ENCODE peak calls at places on chromosomes 12 and 14, in four cellular contexts. One of them, this sample, is unnamed.

GRCh38 chr12:79766705-79767464 is 76.1 kb upstream of the PAWR start:
- DNase-seq in HepG2: no peak
- DNase-seq in A549: no peak
- DNase-seq in SK-N-SH: no peak
- DNase-seq in this sample: no peak

GRCh38 chr14:101687756-101688546 is 73.6 kb upstream of the PPP2R5C start:
- DNase-seq in HepG2: no peak
- DNase-seq in A549: no peak
- DNase-seq in SK-N-SH: no peak
- DNase-seq in this sample: no peak

GRCh38 chr14:60175255-60175902 is 10.2 kb upstream of the DHRS7 start:
- DNase-seq in HepG2: no peak
- DNase-seq in A549: no peak
- DNase-seq in SK-N-SH: no peak
- DNase-seq in this sample: no peak

GRCh38 chr14:50061664-50062437 is 54.5 kb downstream of the VCPKMT start:
- DNase-seq in HepG2: peak
- DNase-seq in A549: no peak
- DNase-seq in SK-N-SH: peak
- DNase-seq in this sample: peak

GRCh38 chr14:93008381-93008780 is 85.4 kb downstream of the CHGA start:
- DNase-seq in HepG2: no peak
- DNase-seq in A549: no peak
- DNase-seq in SK-N-SH: peak
- DNase-seq in this sample: no peak

GRCh38 chr12:1832801-1833595 is 12.6 kb downstream of the LRTM2 start:
- DNase-seq in HepG2: no peak
- DNase-seq in A549: no peak
- DNase-seq in SK-N-SH: no peak
- DNase-seq in this sample: no peak

GRCh38 chr12:67578976-67579661 is 69.4 kb upstream of the DYRK2 start:
- DNase-seq in HepG2: no peak
- DNase-seq in A549: no peak
- DNase-seq in SK-N-SH: no peak
- DNase-seq in this sample: no peak

GRCh38 chr12:47652491-47653234 is 53.2 kb downstream of the RPAP3 start:
- DNase-seq in HepG2: peak
- DNase-seq in A549: no peak
- DNase-seq in SK-N-SH: no peak
- DNase-seq in this sample: no peak

GRCh38 chr12:25972783-25973182 is 14.3 kb downstream of the RASSF8 start:
- DNase-seq in HepG2: no peak
- DNase-seq in A549: no peak
- DNase-seq in SK-N-SH: no peak
- DNase-seq in this sample: no peak

GRCh38 chr14:22908601-22909000 is 10.3 kb downstream of the RBM23 start:
- DNase-seq in HepG2: no peak
- DNase-seq in A549: no peak
- DNase-seq in SK-N-SH: no peak
- DNase-seq in this sample: no peak

GRCh38 chr14:105987563-105987962 is 461.2 kb downstream of the TMEM121 start:
- DNase-seq in HepG2: no peak
- DNase-seq in A549: no peak
- DNase-seq in SK-N-SH: no peak
- DNase-seq in this sample: no peak

GRCh38 chr14:87492556-87492955 is 500.4 kb downstream of the GALC start:
- DNase-seq in HepG2: no peak
- DNase-seq in A549: no peak
- DNase-seq in SK-N-SH: no peak
- DNase-seq in this sample: no peak

GRCh38 chr12:91529829-91530228 is 347.2 kb upstream of the DCN start:
- DNase-seq in HepG2: no peak
- DNase-seq in A549: peak
- DNase-seq in SK-N-SH: no peak
- DNase-seq in this sample: no peak

GRCh38 chr12:121830588-121831265 is 26.9 kb downstream of the SETD1B start:
- DNase-seq in HepG2: no peak
- DNase-seq in A549: no peak
- DNase-seq in SK-N-SH: no peak
- DNase-seq in this sample: no peak

GRCh38 chr12:15001733-15002471 is 29.1 kb downstream of the PDE6H start:
- DNase-seq in HepG2: peak
- DNase-seq in A549: no peak
- DNase-seq in SK-N-SH: no peak
- DNase-seq in this sample: no peak

GRCh38 chr14:30443368-30444007 is 115.5 kb upstream of the G2E3 start:
- DNase-seq in HepG2: peak
- DNase-seq in A549: peak
- DNase-seq in SK-N-SH: peak
- DNase-seq in this sample: no peak

GRCh38 chr12:15200703-15201102 is 20.5 kb downstream of the RERG start:
- DNase-seq in HepG2: no peak
- DNase-seq in A549: no peak
- DNase-seq in SK-N-SH: no peak
- DNase-seq in this sample: no peak

GRCh38 chr14:53458368-53458814 is 305.3 kb upstream of the DDHD1 start:
- DNase-seq in HepG2: peak
- DNase-seq in A549: peak
- DNase-seq in SK-N-SH: no peak
- DNase-seq in this sample: no peak

GRCh38 chr14:41548666-41549065 is 58.0 kb upstream of the LRFN5 start:
- DNase-seq in HepG2: no peak
- DNase-seq in A549: no peak
- DNase-seq in SK-N-SH: no peak
- DNase-seq in this sample: no peak

GRCh38 chr14:87332001-87332400 is 661.0 kb downstream of the GALC start:
- DNase-seq in HepG2: no peak
- DNase-seq in A549: no peak
- DNase-seq in SK-N-SH: no peak
- DNase-seq in this sample: no peak

GRCh38 chr12:26046886-26047285 is 78.0 kb downstream of the BHLHE41 start:
- DNase-seq in HepG2: no peak
- DNase-seq in A549: no peak
- DNase-seq in SK-N-SH: no peak
- DNase-seq in this sample: no peak

GRCh38 chr12:79858518-79858917 is 76.4 kb downstream of the PPP1R12A start:
- DNase-seq in HepG2: peak
- DNase-seq in A549: no peak
- DNase-seq in SK-N-SH: no peak
- DNase-seq in this sample: no peak

GRCh38 chr14:53003776-53004175 is 52.9 kb upstream of the FERMT2 start:
- DNase-seq in HepG2: no peak
- DNase-seq in A549: no peak
- DNase-seq in SK-N-SH: no peak
- DNase-seq in this sample: no peak

GRCh38 chr12:122837306-122838265 is 2.3 kb downstream of the HIP1R start:
- DNase-seq in HepG2: peak
- DNase-seq in A549: no peak
- DNase-seq in SK-N-SH: no peak
- DNase-seq in this sample: no peak
- TF ChIP-seq PBX3 in HepG2: no peak
- TF ChIP-seq PBX3 in A549: no peak
- TF ChIP-seq PBX3 in SK-N-SH: no peak
- TF ChIP-seq PBX3 in this sample: no peak

DNA sequence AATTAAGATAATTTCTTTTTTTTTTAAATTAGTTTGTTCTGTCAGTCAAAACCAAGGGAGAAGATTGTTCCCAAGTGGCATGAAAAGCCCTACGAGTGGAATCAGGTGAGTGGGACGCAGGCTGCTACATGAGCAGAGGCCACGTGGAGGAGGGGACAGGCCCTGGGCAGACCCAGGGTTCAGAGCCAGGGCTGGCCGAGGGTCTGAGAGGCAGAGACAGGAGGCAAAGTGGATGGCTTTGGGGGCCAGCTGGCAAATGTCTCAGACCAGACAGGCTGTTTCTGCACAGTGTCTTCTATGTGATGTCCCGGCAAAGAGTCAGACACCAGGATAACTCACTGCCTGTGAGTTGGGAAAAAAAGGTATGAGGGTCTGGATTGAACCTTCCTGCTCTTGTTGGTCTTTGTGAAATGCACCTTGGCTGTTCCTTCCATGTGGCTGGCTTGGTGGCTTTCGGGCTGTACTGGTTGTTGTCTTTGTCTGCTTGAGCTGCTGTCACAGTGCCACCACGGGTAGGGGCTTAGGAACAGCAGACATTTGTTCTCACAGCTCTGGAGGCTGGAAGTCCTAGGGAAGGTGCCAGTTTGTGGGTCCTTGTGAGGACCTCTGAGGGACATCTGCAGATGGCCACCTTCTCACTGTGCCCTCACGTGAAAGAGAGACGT is 35.8 kb upstream of the ASPG start:
- DNase-seq in HepG2: no peak
- DNase-seq in A549: no peak
- DNase-seq in SK-N-SH: peak
- DNase-seq in this sample: no peak
- TF ChIP-seq CHD2 in HepG2: no peak
- TF ChIP-seq CHD2 in A549: no peak
- TF ChIP-seq CHD2 in SK-N-SH: no peak
- TF ChIP-seq CHD2 in this sample: no peak

GRCh38 chr14:29236848-29237247 is 470.3 kb downstream of the FOXG1 start:
- DNase-seq in HepG2: no peak
- DNase-seq in A549: no peak
- DNase-seq in SK-N-SH: no peak
- DNase-seq in this sample: no peak
- TF ChIP-seq PBX3 in HepG2: no peak
- TF ChIP-seq PBX3 in A549: no peak
- TF ChIP-seq PBX3 in SK-N-SH: peak
- TF ChIP-seq PBX3 in this sample: no peak

DNA sequence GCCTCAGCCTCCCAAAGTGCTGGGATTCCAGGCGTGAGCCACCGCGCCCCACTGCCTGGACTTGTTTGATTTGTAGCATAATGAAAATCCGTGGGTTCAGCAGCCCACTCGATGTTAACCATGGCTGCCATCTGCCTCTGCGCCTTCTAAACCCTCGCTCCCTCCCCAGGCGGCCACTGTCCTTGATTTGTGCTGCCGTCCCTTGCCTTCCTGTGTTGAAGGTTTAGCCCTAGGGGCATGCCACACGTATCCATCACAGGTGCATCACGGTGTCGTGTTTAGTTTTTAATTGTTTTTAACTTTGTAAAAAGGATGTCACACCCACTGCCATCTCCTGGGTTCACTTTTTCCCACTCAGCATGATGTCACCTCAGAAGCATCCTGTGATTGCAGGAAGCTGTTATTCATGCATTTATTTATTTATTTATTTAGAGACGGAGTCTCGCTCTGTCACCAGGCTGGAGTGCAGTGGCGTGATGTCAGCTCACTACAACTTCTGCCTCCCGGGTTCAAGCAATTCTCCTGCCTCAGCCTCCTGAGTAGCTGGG is 24.5 kb upstream of the ULK1 start:
- DNase-seq in HepG2: no peak
- DNase-seq in A549: peak
- DNase-seq in SK-N-SH: peak
- DNase-seq in this sample: no peak
- TF ChIP-seq CHD2 in HepG2: no peak
- TF ChIP-seq CHD2 in A549: no peak
- TF ChIP-seq CHD2 in SK-N-SH: no peak
- TF ChIP-seq CHD2 in this sample: no peak

DNA sequence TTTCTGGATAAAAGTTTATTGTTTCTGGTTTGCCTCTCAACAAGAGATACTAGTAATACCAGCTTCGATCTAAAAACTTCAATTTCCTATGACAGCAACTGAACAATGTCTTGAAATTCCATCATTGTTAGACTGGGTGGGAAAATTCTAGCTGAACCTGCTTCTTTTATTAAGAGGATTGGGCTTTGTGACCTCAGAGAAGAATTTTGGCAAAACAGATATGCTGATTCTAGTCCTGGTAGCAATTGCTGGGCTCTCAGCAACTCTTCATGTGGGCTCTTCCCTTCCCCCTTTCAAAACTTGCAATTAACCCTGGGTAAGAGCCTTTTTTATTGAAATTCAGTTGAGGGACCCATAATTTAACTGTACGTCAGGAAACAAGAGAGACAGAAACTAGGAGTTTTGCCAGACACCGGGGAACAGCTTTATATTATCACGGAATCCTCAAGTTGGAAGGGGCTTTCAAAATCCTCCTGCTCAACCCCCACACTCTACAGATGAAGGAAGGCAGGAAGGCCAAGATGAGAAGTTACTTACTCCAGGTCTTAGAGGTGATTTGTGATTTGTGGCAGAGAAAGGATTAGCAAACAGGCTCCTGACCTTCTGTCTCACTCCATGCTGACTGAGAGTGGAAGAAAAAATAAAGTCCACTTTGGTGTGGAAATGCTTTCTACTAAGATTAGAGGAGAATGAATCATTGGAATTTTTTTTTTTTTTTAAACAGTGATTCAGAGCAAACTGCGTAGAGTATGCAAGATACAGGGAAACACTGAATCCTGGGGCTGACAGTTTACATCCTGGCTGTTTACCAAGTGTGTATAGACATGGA is 239.0 kb upstream of the ATP2B1 start:
- DNase-seq in HepG2: no peak
- DNase-seq in A549: peak
- DNase-seq in SK-N-SH: no peak
- DNase-seq in this sample: no peak
- TF ChIP-seq PBX3 in HepG2: no peak
- TF ChIP-seq PBX3 in A549: peak
- TF ChIP-seq PBX3 in SK-N-SH: peak
- TF ChIP-seq PBX3 in this sample: no peak

GRCh38 chr12:110931315-110931728 is 10.9 kb upstream of the MYL2 start:
- DNase-seq in HepG2: no peak
- DNase-seq in A549: no peak
- DNase-seq in SK-N-SH: no peak
- DNase-seq in this sample: no peak
- TF ChIP-seq CHD2 in HepG2: no peak
- TF ChIP-seq CHD2 in A549: no peak
- TF ChIP-seq CHD2 in SK-N-SH: no peak
- TF ChIP-seq CHD2 in this sample: no peak

DNA sequence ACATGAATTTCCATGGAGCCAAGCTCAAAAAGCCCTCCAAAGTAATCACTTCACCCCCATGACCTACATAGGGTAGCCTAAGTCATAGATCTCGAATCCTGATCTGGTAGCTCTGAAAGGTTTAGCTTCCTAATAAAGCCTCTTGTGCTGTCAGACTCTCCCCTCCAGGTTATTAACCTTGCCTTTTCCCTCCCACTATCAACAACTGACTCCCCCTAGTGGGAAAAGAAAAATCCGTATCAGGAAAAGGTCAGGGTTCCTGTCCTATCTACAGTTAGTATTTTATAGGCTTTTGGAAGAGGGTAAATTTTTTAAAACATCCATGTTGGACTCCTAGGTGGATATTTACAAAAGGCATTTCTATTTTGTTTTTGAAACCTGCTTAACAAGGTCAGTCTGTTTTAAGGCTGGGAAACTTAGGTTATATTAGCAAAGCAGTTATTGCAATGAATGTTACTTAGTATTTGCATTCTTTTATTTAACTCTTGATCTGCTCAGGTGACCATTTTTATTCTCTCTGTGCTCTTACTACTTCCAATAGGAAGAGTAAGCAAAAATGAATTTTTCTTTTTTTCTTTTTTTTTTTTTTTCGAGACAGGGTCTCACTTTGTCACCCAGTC is 8.0 kb downstream of the YY1 start:
- DNase-seq in HepG2: peak
- DNase-seq in A549: peak
- DNase-seq in SK-N-SH: peak
- DNase-seq in this sample: no peak
- TF ChIP-seq PBX3 in HepG2: no peak
- TF ChIP-seq PBX3 in A549: no peak
- TF ChIP-seq PBX3 in SK-N-SH: no peak
- TF ChIP-seq PBX3 in this sample: no peak

GRCh38 chr12:71795901-71796300 is 41.2 kb downstream of the RAB21 start:
- DNase-seq in HepG2: no peak
- DNase-seq in A549: no peak
- DNase-seq in SK-N-SH: no peak
- DNase-seq in this sample: no peak
- TF ChIP-seq CHD2 in HepG2: no peak
- TF ChIP-seq CHD2 in A549: no peak
- TF ChIP-seq CHD2 in SK-N-SH: no peak
- TF ChIP-seq CHD2 in this sample: no peak

This sample was measured in GM12878.